ENCODE peak calls at places on chromosomes 11 and 22, in four cellular contexts. One of them, this sample, is unnamed.

GRCh38 chr22:25482091-25482760 is 82.2 kb upstream of the GRK3 start:
- DNase-seq in HepG2: no peak
- DNase-seq in NT2/D1: no peak
- DNase-seq in GM12878: no peak
- DNase-seq in this sample: no peak

GRCh38 chr11:44203270-44204043 is 106.5 kb downstream of the ALX4 start:
- DNase-seq in HepG2: no peak
- DNase-seq in NT2/D1: no peak
- DNase-seq in GM12878: no peak
- DNase-seq in this sample: no peak

GRCh38 chr11:36304349-36304748 is 8.3 kb downstream of the PRR5L start:
- DNase-seq in HepG2: no peak
- DNase-seq in NT2/D1: no peak
- DNase-seq in GM12878: no peak
- DNase-seq in this sample: no peak

GRCh38 chr11:121321614-121322243 is 29.2 kb downstream of the SC5D start:
- DNase-seq in HepG2: no peak
- DNase-seq in NT2/D1: peak; percentile 33
- DNase-seq in GM12878: no peak
- DNase-seq in this sample: no peak

GRCh38 chr11:130476200-130476921 is 27.9 kb downstream of the ADAMTS15 start:
- DNase-seq in HepG2: no peak
- DNase-seq in NT2/D1: no peak
- DNase-seq in GM12878: no peak
- DNase-seq in this sample: peak; percentile 30

GRCh38 chr11:91947215-91947614 is 277.4 kb upstream of the FAT3 start:
- DNase-seq in HepG2: no peak
- DNase-seq in NT2/D1: no peak
- DNase-seq in GM12878: no peak
- DNase-seq in this sample: no peak

GRCh38 chr11:65625628-65626342 is 10.2 kb downstream of the PCNX3 start:
- DNase-seq in HepG2: no peak
- DNase-seq in NT2/D1: no peak
- DNase-seq in GM12878: no peak
- DNase-seq in this sample: no peak

GRCh38 chr11:87239001-87239400 is 201.3 kb downstream of the TMEM135 start:
- DNase-seq in HepG2: no peak
- DNase-seq in NT2/D1: no peak
- DNase-seq in GM12878: no peak
- DNase-seq in this sample: no peak

GRCh38 chr11:94767292-94767690 is 865 bp upstream of the AMOTL1 start:
- DNase-seq in HepG2: no peak
- DNase-seq in NT2/D1: no peak
- DNase-seq in GM12878: no peak
- DNase-seq in this sample: no peak

GRCh38 chr11:109421981-109422590 is at the start of gene C11orf87:
- DNase-seq in HepG2: no peak
- DNase-seq in NT2/D1: no peak
- DNase-seq in GM12878: no peak
- DNase-seq in this sample: peak; percentile 23

GRCh38 chr11:44416776-44417175 is 106.8 kb upstream of the ALX4 start:
- DNase-seq in HepG2: no peak
- DNase-seq in NT2/D1: no peak
- DNase-seq in GM12878: no peak
- DNase-seq in this sample: no peak

GRCh38 chr11:6576471-6577373 is 26.7 kb downstream of the RRP8 start:
- DNase-seq in HepG2: no peak
- DNase-seq in NT2/D1: no peak
- DNase-seq in GM12878: no peak
- DNase-seq in this sample: no peak

GRCh38 chr11:77345621-77346020 is 44.1 kb upstream of the GDPD4 start:
- DNase-seq in HepG2: no peak
- DNase-seq in NT2/D1: no peak
- DNase-seq in GM12878: no peak
- DNase-seq in this sample: no peak

GRCh38 chr11:63686912-63687311 is 5.6 kb downstream of the RTN3 start:
- DNase-seq in HepG2: no peak
- DNase-seq in NT2/D1: no peak
- DNase-seq in GM12878: no peak
- DNase-seq in this sample: no peak

GRCh38 chr11:63681208-63682044 is at the start of gene RTN3:
- DNase-seq in HepG2: peak; percentile 91
- DNase-seq in NT2/D1: peak; percentile 98
- DNase-seq in GM12878: peak; percentile 96
- DNase-seq in this sample: peak; percentile 98

GRCh38 chr11:63680842-63681207 is 475 bp upstream of the RTN3 start:
- DNase-seq in HepG2: no peak
- DNase-seq in NT2/D1: no peak
- DNase-seq in GM12878: no peak
- DNase-seq in this sample: no peak

GRCh38 chr11:63683133-63683991 is 2.1 kb downstream of the RTN3 start:
- DNase-seq in HepG2: no peak
- DNase-seq in NT2/D1: no peak
- DNase-seq in GM12878: no peak
- DNase-seq in this sample: no peak

GRCh38 chr11:63682045-63682915 is 980 bp downstream of the RTN3 start:
- DNase-seq in HepG2: peak; percentile 8
- DNase-seq in NT2/D1: peak; percentile 36
- DNase-seq in GM12878: no peak
- DNase-seq in this sample: no peak
- TF ChIP-seq YY1 in HepG2: no peak
- TF ChIP-seq YY1 in NT2/D1: no peak
- TF ChIP-seq YY1 in GM12878: peak; percentile 34
- TF ChIP-seq YY1 in this sample: peak; percentile 60

GRCh38 chr11:20256925-20257324 is 96.7 kb upstream of the DBX1 start:
- DNase-seq in HepG2: no peak
- DNase-seq in NT2/D1: no peak
- DNase-seq in GM12878: no peak
- DNase-seq in this sample: no peak

GRCh38 chr11:20259506-20259905 is 99.2 kb upstream of the DBX1 start:
- DNase-seq in HepG2: no peak
- DNase-seq in NT2/D1: no peak
- DNase-seq in GM12878: no peak
- DNase-seq in this sample: no peak

GRCh38 chr11:20260307-20260706 is 100.0 kb upstream of the DBX1 start:
- DNase-seq in HepG2: no peak
- DNase-seq in NT2/D1: no peak
- DNase-seq in GM12878: no peak
- DNase-seq in this sample: no peak

GRCh38 chr11:20258496-20258895 is 98.2 kb upstream of the DBX1 start:
- DNase-seq in HepG2: no peak
- DNase-seq in NT2/D1: no peak
- DNase-seq in GM12878: no peak
- DNase-seq in this sample: no peak

GRCh38 chr11:20261526-20261925 is 101.3 kb upstream of the DBX1 start:
- DNase-seq in HepG2: no peak
- DNase-seq in NT2/D1: no peak
- DNase-seq in GM12878: no peak
- DNase-seq in this sample: no peak
- TF ChIP-seq SUZ12 in HepG2: no peak
- TF ChIP-seq SUZ12 in NT2/D1: no peak
- TF ChIP-seq SUZ12 in GM12878: no peak
- TF ChIP-seq SUZ12 in this sample: no peak

DNA sequence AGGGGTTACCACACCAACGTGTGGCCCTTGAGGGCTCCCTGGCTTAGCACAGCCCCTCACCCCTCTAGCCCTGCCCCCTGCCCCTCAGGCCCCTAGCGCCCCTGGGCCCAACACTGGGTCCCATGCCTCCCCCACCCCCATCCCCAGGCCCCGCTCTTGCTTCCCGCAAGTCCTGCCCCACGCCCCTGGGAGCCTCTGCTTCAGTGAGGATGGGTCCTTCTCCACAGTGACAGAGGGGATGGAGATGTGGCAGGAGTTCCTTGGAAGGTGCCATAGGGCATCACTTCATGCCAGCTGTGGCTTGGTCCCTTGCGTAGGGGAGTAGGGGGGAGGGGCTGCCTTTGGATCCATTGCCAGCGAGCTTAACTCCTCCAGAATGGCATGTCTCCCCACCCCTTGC is 9.5 kb upstream of the TBC1D22A start:
- DNase-seq in HepG2: no peak
- DNase-seq in NT2/D1: no peak
- DNase-seq in GM12878: no peak
- DNase-seq in this sample: no peak
- TF ChIP-seq YY1 in HepG2: no peak
- TF ChIP-seq YY1 in NT2/D1: no peak
- TF ChIP-seq YY1 in GM12878: no peak
- TF ChIP-seq YY1 in this sample: no peak

GRCh38 chr22:30298005-30298701 is 8.8 kb upstream of the CASTOR1 start:
- DNase-seq in HepG2: no peak
- DNase-seq in NT2/D1: no peak
- DNase-seq in GM12878: no peak
- DNase-seq in this sample: no peak
- TF ChIP-seq SUZ12 in HepG2: no peak
- TF ChIP-seq SUZ12 in NT2/D1: no peak
- TF ChIP-seq SUZ12 in GM12878: no peak
- TF ChIP-seq SUZ12 in this sample: no peak

GRCh38 chr11:64148200-64148916 is 17.6 kb downstream of the MACROD1 start:
- DNase-seq in HepG2: peak; percentile 50
- DNase-seq in NT2/D1: peak; percentile 63
- DNase-seq in GM12878: no peak
- DNase-seq in this sample: peak; percentile 56
- TF ChIP-seq YY1 in HepG2: no peak
- TF ChIP-seq YY1 in NT2/D1: no peak
- TF ChIP-seq YY1 in GM12878: peak; percentile 28
- TF ChIP-seq YY1 in this sample: no peak

DNA sequence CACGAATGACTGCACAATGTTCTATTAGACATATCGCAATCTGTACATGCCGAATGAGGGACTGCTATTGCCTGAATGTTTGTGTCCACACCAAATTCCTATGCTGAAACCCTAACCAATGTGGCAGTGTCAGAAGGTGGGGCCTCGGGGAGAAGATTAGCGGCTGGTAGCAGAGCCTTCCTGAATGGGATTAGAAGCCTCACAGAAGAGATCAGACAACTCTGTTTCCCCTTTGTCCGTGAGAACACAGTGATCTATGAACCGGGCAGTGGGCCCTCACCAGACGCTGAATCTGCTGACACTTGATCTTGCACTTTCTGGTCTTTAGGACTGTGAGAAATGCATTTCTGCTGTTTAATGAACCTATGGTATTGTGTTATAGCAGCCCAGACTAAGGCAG is 33.1 kb downstream of the LRFN4 start:
- DNase-seq in HepG2: peak; percentile 60
- DNase-seq in NT2/D1: no peak
- DNase-seq in GM12878: no peak
- DNase-seq in this sample: no peak
- TF ChIP-seq SUZ12 in HepG2: no peak
- TF ChIP-seq SUZ12 in NT2/D1: no peak
- TF ChIP-seq SUZ12 in GM12878: no peak
- TF ChIP-seq SUZ12 in this sample: no peak

DNA sequence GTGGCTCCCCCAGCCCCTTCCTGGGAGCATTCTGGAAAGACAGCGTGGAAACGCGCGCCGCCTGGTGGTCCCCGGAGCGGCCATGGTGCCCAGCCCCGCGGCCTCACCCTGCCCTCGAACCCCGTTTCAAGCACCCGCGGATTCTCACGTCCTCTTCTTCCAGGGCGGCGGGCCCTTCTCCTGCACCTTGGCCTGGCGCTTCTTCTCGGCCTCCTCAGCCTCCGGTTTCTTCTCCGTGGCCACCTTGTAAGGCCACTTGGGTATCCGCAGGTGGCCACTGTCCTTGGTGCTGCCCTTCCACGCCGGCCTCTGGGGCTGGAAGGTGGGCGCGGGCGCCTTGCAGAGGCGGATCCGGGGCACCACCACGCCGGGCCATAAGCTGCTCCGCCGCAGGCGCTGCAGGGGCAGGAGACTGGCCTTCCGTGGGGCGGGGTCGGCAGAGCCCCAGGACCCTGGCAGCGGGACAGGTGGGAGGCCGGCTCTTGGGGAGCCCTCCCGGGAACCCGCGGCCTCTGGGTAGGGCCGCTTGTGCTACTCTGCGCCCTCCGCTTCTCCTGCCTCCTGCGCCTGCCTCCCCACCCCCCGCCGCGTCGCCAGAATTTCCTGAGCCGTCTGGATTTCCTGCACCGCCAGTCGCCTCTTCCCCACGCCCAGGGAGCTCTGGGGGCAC is 83.4 kb downstream of the TRIM51G start:
- DNase-seq in HepG2: no peak
- DNase-seq in NT2/D1: no peak
- DNase-seq in GM12878: no peak
- DNase-seq in this sample: no peak
- TF ChIP-seq YY1 in HepG2: no peak
- TF ChIP-seq YY1 in NT2/D1: no peak
- TF ChIP-seq YY1 in GM12878: no peak
- TF ChIP-seq YY1 in this sample: no peak

DNA sequence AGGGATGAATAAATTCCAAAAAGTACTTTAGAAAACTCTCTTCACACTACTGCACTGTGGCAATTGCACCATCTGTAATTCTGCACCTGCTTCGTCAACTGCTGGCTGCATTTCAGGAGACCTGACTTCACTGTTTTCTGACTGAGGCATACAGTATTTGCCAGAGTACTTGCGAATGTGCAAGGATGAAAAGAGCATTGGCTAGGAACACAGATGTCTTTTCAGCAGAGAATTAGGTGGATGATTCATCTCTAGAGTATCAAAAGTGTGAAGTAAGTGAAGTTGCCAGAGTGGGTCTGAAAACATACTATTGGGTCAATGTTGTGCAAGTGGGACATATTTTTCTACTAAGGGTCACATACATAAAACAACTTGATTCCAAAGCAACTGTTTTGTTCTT is 427.5 kb upstream of the CCDC90B start:
- DNase-seq in HepG2: no peak
- DNase-seq in NT2/D1: no peak
- DNase-seq in GM12878: no peak
- DNase-seq in this sample: no peak
- TF ChIP-seq SUZ12 in HepG2: no peak
- TF ChIP-seq SUZ12 in NT2/D1: no peak
- TF ChIP-seq SUZ12 in GM12878: no peak
- TF ChIP-seq SUZ12 in this sample: no peak

This sample was measured in H1.